ENCODE peak calls at places on chromosomes 6 and 20, in seven cellular contexts. P is spleen, E is HCT116, I is GM23338, Z is transverse colon, S is K562, W is vagina. U is an unnamed sample.

GRCh38 chr20:23048283-23049200 is 930 bp downstream of the THBD start:
- DNase-seq in Z (peak), I (peak), W (no peak), E (no peak), S (no peak), P (peak), U (peak)

GRCh38 chr6:112466378-112467151 is 119.4 kb downstream of the RFPL4B start:
- DNase-seq in W (no peak), P (no peak), E (no peak), I (no peak), S (no peak), Z (no peak), U (no peak)

GRCh38 chr6:47302043-47302442 is 7.7 kb downstream of the TNFRSF21 start:
- DNase-seq in W (no peak), P (no peak), E (no peak), Z (no peak), I (no peak), S (no peak), U (no peak)

GRCh38 chr6:133568970-133569889 is 319.7 kb upstream of the TCF21 start:
- DNase-seq in P (no peak), Z (peak), S (peak), E (peak), W (no peak), I (peak), U (no peak)

GRCh38 chr6:42864602-42865001 is 14.8 kb upstream of the RPL7L1 start:
- DNase-seq in Z (no peak), I (no peak), E (no peak), S (no peak), W (no peak), P (no peak), U (no peak)

GRCh38 chr6:89525786-89526562 is 93.0 kb downstream of the ANKRD6 start:
- DNase-seq in E (no peak), S (no peak), Z (no peak), P (no peak), W (no peak), I (no peak), U (no peak)

GRCh38 chr6:136640132-136640915 is 90.1 kb upstream of the MAP7 start:
- DNase-seq in W (no peak), Z (no peak), P (no peak), S (no peak), E (no peak), I (no peak), U (no peak)

GRCh38 chr6:164532546-164533362 is 776.7 kb downstream of the C6orf118 start:
- DNase-seq in S (no peak), Z (no peak), I (peak), W (no peak), E (no peak), P (no peak), U (no peak)

GRCh38 chr20:53146201-53146891 is 174.2 kb downstream of the TSHZ2 start:
- DNase-seq in E (no peak), S (no peak), P (no peak), I (no peak), W (no peak), Z (no peak), U (no peak)

DNA sequence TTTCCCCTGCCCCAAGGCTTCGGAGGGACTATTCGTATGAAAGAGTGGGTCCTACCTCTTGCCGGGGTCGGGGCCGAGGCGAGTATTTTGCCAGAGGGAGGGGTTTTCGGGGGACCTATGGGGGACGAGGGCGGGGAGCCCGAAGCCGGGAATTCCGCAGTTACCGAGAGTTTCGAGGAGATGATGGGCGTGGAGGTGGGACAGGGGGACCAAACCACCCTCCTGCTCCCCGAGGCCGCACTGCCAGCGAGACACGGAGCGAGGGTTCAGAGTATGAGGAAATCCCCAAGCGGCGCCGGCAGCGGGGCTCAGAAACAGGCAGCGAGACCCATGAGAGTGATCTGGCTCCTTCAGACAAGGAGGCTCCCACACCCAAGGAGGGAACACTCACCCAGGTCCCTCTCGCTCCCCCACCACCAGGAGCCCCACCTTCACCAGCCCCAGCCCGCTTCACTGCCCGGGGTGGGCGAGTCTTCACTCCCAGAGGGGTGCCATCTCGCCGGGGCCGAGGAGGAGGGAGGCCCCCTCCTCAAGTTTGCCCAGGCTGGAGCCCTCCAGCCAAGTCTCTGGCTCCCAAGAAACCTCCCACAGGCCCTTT is 11.3 kb downstream of the PRRC2A start:
- DNase-seq in W (no peak), E (no peak), S (no peak), P (no peak), Z (no peak), I (no peak), U (no peak)
- TF ChIP-seq POLR2AphosphoS5 in W (no peak), E (peak), S (peak), P (peak), Z (no peak), I (no peak), U (no peak)

GRCh38 chr6:5998236-5998635 is 8.5 kb downstream of the NRN1 start:
- DNase-seq in S (no peak), W (no peak), E (no peak), P (no peak), I (no peak), Z (no peak), U (no peak)
- H3K4me3 ChIP-seq in S (no peak), W (no peak), E (no peak), P (no peak), I (peak), Z (no peak), U (no peak)

GRCh38 chr6:154515808-154516207 is 5.3 kb upstream of the CNKSR3 start:
- DNase-seq in E (no peak), W (no peak), S (no peak), Z (no peak), I (no peak), P (no peak), U (no peak)
- TF ChIP-seq POLR2AphosphoS5 in E (no peak), W (no peak), S (no peak), Z (no peak), I (no peak), P (no peak), U (no peak)

DNA sequence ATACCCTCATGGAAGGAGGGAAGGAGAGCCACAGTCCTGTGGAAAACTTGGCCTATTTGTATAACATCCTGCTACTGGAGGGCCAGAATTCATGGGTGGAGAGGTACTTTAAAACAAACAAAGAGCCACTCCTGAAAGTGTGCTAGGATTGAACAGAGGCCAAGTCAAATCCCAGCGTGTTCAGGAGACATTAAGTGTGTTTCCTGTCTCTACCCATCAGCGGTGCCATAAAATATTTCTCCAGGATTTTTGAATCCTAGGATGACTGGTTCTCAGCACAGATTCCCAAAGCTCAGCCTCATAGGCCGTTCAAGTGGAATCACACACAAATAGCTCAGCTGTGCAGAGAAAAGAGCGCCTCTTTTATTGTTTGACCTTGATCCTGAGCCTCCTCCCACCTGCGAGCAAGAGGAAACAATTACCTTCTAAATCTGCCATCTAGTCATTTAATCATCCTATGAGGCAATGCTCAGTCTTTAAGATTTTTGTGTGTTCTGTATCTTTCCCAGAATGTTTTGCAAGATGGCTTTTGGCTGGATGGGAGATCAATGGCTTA is 31.8 kb upstream of the RALGAPA2 start:
- DNase-seq in P (no peak), Z (no peak), I (no peak), S (no peak), E (no peak), W (no peak), U (no peak)
- H3K4me3 ChIP-seq in P (no peak), Z (no peak), I (no peak), S (no peak), E (no peak), W (no peak), U (no peak)

GRCh38 chr6:169723200-169723909 is 945 bp downstream of the PHF10 start:
- DNase-seq in P (peak), S (peak), W (no peak), I (peak), E (no peak), Z (peak), U (peak)

GRCh38 chr6:169723991-169724553 is at the start of gene PHF10:
- DNase-seq in P (peak), E (no peak), I (peak), W (no peak), Z (peak), S (peak), U (no peak)

GRCh38 chr6:169722362-169723199 is 1.7 kb downstream of the PHF10 start:
- DNase-seq in S (no peak), E (no peak), P (peak), I (peak), Z (peak), W (no peak), U (peak)

GRCh38 chr6:169719117-169719516 is 5.2 kb downstream of the PHF10 start:
- DNase-seq in S (no peak), W (no peak), I (no peak), E (no peak), Z (no peak), P (no peak), U (no peak)

DNA sequence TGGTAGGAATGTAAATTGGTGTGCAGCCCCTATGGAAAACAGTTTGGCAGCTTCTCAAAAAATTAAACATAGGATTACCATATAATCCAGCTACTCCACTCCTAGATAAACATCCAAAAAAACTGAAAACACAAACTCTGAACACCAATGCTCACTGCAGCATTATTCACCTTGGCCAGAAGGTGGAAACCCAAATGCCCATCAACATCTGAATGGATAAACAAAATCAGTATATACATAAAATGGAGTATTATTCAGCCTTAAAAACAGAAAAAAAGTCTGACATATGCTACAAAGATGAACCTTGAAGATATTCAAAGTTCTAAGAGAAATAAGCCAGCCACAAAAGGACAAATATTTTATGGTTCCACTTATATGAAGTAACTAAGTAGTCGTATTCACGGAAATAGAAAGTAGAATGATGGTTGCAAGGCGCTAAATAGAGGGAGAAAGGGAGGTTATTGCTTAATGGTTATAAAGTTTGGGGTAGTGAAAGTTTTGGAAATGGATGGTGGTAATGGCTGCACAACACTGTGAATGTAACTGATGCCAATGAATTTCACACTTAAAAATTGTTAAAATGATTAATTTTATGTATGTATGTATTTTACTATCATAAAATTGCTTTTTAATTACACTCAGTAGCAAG is 4.0 kb downstream of the PHF10 start:
- DNase-seq in W (no peak), E (no peak), P (no peak), Z (no peak), I (peak), S (no peak), U (no peak)
- TF ChIP-seq POLR2AphosphoS5 in W (no peak), E (no peak), P (no peak), Z (no peak), I (no peak), S (no peak), U (no peak)

DNA sequence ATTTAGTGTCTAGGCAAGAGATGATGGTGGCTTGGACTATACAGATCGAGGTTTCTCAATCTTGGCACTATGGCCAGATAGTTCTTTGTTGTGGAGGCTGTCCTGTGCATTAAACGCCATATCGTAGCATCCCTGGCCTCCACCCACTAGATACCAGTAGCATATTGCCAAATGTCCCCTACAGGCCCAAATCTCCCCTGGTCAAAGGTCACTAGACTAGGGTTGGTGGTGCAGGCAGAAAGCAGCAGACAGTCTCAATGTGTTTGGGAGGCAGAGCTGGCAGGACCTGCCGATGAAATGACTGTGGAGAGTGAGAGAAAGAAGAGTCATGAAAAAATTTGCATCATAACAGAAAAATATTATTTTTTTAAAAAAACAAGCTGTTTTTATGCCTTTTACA is 63.0 kb downstream of the TRAM2 start:
- DNase-seq in I (no peak), Z (no peak), E (no peak), S (no peak), W (no peak), P (no peak), U (no peak)
- H3K4me3 ChIP-seq in I (no peak), Z (no peak), E (no peak), S (no peak), W (no peak), P (no peak), U (no peak)

DNA sequence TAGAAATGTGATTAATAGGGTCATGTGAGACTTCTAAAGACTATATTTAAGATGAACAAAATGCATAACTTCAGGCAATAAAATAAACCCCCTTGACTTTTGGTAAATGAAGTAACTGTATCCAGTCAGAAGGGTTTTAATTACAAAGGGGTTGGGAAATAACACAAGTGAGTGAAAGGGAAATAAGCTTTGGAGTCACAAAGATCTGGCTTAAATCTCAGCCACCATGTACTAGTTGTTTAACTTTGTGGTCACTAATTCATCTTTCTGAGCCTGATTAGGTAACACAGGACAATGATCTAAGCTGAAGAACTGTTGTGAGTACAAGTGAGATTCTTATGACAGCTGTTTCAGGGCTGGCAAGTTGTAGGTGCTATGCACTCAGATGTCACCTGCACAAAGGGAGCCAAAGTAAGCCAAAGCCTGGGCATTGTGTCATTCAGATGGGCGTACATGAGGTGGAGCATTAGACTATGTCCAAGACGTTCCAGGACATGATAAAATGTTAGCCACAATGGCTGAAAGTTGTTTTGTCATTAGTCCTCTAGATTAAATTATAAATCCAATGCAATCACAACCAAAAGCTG is 13.8 kb downstream of the TOMM34 start:
- DNase-seq in Z (no peak), S (no peak), E (no peak), W (no peak), P (no peak), I (no peak), U (no peak)
- TF ChIP-seq POLR2AphosphoS5 in Z (no peak), S (no peak), E (no peak), W (no peak), P (no peak), I (no peak), U (no peak)